ENCODE peak calls at places on chromosomes 12 and 14, in six cellular contexts. One of them, this sample, is unnamed.

GRCh38 chr12:96247567-96247962 is 53.4 kb downstream of the ELK3 start:
- DNase-seq in colonic mucosa: no peak
- DNase-seq in A549: peak
- DNase-seq in AG04450: no peak
- DNase-seq in lower leg skin: no peak
- DNase-seq in psoas muscle: no peak
- DNase-seq in this sample: no peak

GRCh38 chr14:95140060-95140858 is 17.1 kb downstream of the DICER1 start:
- DNase-seq in colonic mucosa: no peak
- DNase-seq in A549: no peak
- DNase-seq in AG04450: no peak
- DNase-seq in lower leg skin: no peak
- DNase-seq in psoas muscle: no peak
- DNase-seq in this sample: no peak

GRCh38 chr14:36254020-36254614 is 66.3 kb downstream of the MBIP start:
- DNase-seq in colonic mucosa: no peak
- DNase-seq in A549: no peak
- DNase-seq in AG04450: no peak
- DNase-seq in lower leg skin: no peak
- DNase-seq in psoas muscle: no peak
- DNase-seq in this sample: no peak

GRCh38 chr14:104900639-104901512 is 23.8 kb upstream of the PLD4 start:
- DNase-seq in colonic mucosa: no peak
- DNase-seq in A549: no peak
- DNase-seq in AG04450: no peak
- DNase-seq in lower leg skin: no peak
- DNase-seq in psoas muscle: no peak
- DNase-seq in this sample: no peak

GRCh38 chr14:37697489-37698121 is 102.2 kb downstream of the TTC6 start:
- DNase-seq in colonic mucosa: no peak
- DNase-seq in A549: peak
- DNase-seq in AG04450: peak
- DNase-seq in lower leg skin: no peak
- DNase-seq in psoas muscle: no peak
- DNase-seq in this sample: no peak

GRCh38 chr12:110379201-110379600 is 24.3 kb downstream of the ANAPC7 start:
- DNase-seq in colonic mucosa: no peak
- DNase-seq in A549: no peak
- DNase-seq in AG04450: no peak
- DNase-seq in lower leg skin: no peak
- DNase-seq in psoas muscle: no peak
- DNase-seq in this sample: no peak

GRCh38 chr12:20455001-20455706 is 86.8 kb downstream of the PDE3A start:
- DNase-seq in colonic mucosa: no peak
- DNase-seq in A549: no peak
- DNase-seq in AG04450: no peak
- DNase-seq in lower leg skin: no peak
- DNase-seq in psoas muscle: no peak
- DNase-seq in this sample: no peak

GRCh38 chr14:75981826-75982723 is at the start of gene TGFB3:
- DNase-seq in colonic mucosa: peak
- DNase-seq in A549: peak
- DNase-seq in AG04450: peak
- DNase-seq in lower leg skin: peak
- DNase-seq in psoas muscle: peak
- DNase-seq in this sample: peak

GRCh38 chr12:110585231-110585799 is 2.2 kb upstream of the PPTC7 start:
- DNase-seq in colonic mucosa: no peak
- DNase-seq in A549: no peak
- DNase-seq in AG04450: no peak
- DNase-seq in lower leg skin: peak
- DNase-seq in psoas muscle: no peak
- DNase-seq in this sample: no peak

GRCh38 chr12:33546004-33546403 is 106.4 kb upstream of the SYT10 start:
- DNase-seq in colonic mucosa: no peak
- DNase-seq in A549: no peak
- DNase-seq in AG04450: no peak
- DNase-seq in lower leg skin: no peak
- DNase-seq in psoas muscle: no peak
- DNase-seq in this sample: no peak

GRCh38 chr12:106082216-106083175 is 56.3 kb downstream of the NUAK1 start:
- DNase-seq in colonic mucosa: no peak
- DNase-seq in A549: no peak
- DNase-seq in AG04450: no peak
- DNase-seq in lower leg skin: no peak
- DNase-seq in psoas muscle: no peak
- DNase-seq in this sample: no peak

DNA sequence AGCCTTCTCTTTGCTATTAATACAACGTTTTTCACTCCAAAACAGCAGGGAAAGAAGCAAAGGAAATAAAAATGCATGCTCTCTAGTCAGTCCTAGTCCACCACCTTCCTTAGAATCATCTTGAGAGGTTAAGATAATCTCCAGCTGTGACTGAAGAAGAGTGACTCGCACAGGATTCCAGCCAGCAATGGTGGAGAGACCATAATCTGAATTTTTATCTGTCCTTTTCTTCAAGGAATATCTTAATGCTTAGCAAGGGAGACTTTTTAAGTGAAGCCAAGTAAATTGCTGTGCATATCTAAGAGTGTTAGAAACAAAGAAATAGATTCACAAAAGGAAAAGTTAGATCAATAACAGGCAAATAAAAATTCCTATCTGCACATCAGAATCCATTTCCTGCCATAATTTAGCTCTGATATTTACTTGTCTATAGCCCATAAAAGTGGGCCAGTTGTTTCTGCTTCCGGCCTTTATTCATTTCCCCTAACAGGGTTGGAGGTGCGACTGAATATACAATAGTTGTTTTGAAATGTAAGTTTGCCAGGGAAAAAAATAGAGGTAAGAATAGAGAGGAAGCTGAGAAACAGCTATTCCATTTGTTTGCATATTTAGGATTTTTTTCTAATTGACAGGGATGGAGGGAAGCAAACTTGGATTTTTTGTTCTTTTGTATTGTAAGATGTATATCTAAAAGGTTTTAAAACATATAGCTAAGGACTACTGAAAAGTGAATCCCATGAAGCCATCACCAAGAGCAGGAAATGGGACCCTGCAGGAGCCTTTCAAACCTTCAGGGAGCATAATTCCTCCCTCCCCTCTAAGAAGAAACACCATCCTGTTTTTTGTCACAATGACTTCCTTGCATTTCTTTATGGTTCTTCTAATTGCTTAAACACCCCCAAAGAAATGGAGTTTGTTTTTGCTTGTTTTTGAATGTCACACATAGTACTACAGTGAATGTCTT is 154.0 kb downstream of the ITPR2 start:
- DNase-seq in colonic mucosa: no peak
- DNase-seq in A549: no peak
- DNase-seq in AG04450: no peak
- DNase-seq in lower leg skin: no peak
- DNase-seq in psoas muscle: no peak
- DNase-seq in this sample: peak
- H3K4me3 ChIP-seq in colonic mucosa: no peak
- H3K4me3 ChIP-seq in A549: no peak
- H3K4me3 ChIP-seq in AG04450: no peak
- H3K4me3 ChIP-seq in lower leg skin: no peak
- H3K4me3 ChIP-seq in psoas muscle: no peak
- H3K4me3 ChIP-seq in this sample: peak

DNA sequence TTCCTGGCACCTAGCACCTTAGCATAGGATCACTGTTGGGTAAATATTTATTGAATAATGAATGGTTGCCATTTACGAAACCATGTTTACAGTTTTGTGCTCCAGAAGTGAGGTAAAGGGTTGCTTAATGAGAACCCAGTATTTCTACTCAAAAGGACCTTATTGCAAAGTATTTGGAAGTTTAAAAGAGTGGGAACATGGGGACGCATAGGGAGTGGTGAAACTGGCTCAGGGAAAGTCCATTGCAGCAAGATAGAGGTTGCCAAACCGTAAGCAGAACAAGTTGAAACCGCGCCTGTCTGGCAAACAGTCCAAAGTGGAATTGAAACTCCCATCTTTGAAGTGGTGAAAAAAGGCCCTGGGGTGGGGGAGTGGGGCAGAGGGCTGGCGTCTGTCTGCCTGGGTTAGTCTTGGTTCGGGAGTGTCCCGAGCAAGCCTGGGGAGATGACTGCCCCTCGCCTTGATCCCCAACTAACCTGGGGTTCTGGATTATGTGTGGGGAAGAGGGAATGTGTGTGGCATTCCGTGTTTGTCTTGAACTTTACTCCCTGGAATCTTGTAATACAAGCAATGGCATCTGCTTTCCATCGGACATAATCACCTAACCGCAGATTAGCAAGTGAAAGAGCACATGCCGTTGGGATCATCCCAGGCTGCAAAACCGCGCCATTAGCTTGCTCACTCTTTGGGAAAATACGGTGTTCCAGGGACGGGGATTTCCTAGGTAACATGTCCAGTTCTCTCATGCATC is 7.2 kb downstream of the ALDH2 start:
- DNase-seq in colonic mucosa: peak
- DNase-seq in A549: peak
- DNase-seq in AG04450: peak
- DNase-seq in lower leg skin: peak
- DNase-seq in psoas muscle: peak
- DNase-seq in this sample: no peak
- H3K4me3 ChIP-seq in colonic mucosa: no peak
- H3K4me3 ChIP-seq in A549: peak
- H3K4me3 ChIP-seq in AG04450: peak
- H3K4me3 ChIP-seq in lower leg skin: no peak
- H3K4me3 ChIP-seq in psoas muscle: peak
- H3K4me3 ChIP-seq in this sample: no peak

DNA sequence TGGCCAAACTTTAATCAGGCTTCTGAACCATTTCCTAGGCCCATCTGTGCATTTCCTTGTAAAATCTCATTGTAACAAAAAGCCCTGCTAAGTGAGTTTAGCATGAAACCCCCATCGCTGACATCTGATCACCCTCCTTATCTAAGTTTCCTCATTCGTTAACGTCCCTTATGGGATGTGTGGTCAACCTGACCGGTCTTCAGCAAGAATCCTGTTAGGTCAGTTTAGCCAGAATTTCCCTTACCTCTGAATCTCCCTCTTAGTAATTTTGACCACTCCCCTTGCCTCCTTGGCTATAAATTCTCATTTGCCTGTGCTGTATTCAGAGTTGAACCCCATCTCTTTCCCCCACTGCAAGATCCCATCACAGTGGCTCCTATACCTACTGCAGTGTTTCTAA is 239.3 kb downstream of the RMST start:
- DNase-seq in colonic mucosa: no peak
- DNase-seq in A549: no peak
- DNase-seq in AG04450: no peak
- DNase-seq in lower leg skin: no peak
- DNase-seq in psoas muscle: no peak
- DNase-seq in this sample: no peak
- H3K4me3 ChIP-seq in colonic mucosa: no peak
- H3K4me3 ChIP-seq in A549: no peak
- H3K4me3 ChIP-seq in AG04450: no peak
- H3K4me3 ChIP-seq in lower leg skin: no peak
- H3K4me3 ChIP-seq in psoas muscle: no peak
- H3K4me3 ChIP-seq in this sample: no peak

DNA sequence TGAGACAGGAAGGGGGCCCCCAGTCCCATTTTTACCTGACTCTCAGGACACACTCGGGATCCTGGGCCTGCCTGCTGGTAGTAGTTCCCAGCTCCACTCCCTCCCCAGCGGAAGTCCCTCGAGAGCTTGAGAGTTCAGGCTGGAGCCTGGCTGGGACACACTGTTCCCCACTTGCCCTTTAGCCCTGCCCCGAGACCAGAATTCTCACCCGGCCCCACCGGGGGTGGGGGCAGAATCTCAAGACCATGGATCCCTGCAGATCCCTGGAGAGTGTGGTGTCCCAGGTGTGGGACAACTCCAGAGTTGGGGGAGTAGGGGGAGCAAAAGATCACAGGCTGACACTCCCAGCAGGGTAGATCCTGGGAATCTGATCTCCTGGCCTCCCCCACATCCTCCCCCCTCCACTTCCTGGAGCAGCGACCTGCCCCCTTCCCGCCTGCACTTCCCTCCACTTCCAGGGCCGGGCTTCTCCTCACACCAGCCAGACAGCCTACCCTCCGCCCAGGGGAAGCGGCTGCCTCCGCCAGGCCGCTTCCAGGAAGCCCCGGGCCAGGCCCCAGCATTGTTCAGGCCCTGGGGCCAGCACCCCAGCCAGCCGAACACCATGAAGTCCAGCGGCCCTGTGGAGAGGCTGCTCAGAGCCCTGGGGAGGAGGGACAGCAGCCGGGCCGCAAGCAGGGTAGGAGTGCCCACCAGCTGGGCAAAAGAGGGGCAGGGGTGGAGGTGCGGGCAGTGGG is at the start of gene TNS2:
- DNase-seq in colonic mucosa: peak
- DNase-seq in A549: peak
- DNase-seq in AG04450: no peak
- DNase-seq in lower leg skin: peak
- DNase-seq in psoas muscle: peak
- DNase-seq in this sample: no peak
- H3K4me3 ChIP-seq in colonic mucosa: peak
- H3K4me3 ChIP-seq in A549: peak
- H3K4me3 ChIP-seq in AG04450: peak
- H3K4me3 ChIP-seq in lower leg skin: peak
- H3K4me3 ChIP-seq in psoas muscle: peak
- H3K4me3 ChIP-seq in this sample: peak

DNA sequence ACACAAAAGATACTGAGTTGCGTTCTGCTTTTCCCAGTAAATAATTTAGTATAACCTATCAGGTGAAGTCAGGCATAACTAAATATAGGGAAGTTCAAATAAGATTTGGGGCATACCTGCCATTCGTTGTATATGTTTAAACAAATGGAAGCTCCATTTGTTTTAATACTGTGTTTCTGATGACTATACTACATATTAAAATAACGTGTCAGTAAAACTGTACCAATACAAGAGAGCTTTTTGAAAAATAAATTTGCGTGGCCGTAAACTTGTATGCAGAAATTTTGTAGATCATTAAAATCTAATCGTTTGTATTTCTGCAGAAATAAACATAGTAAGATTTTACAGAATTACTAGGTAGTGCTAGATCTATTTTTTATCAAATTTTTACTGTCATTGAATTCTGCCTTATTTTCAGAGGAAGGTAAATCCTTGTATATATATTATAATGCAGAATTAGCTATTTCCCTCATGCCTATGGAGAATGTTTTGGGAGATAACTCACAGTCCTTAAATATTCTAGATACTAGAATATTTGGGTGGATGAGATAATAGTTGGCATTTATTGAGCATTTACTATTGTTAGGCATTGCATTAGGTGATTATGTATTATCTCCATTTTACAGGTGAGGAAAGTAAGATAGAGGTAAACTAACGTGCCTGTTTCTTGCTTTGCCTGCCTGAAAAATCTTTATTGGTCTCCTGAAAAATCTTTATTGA is 1.5 kb downstream of the SCFD1 start:
- DNase-seq in colonic mucosa: no peak
- DNase-seq in A549: no peak
- DNase-seq in AG04450: no peak
- DNase-seq in lower leg skin: no peak
- DNase-seq in psoas muscle: no peak
- DNase-seq in this sample: no peak
- H3K4me3 ChIP-seq in colonic mucosa: peak
- H3K4me3 ChIP-seq in A549: peak
- H3K4me3 ChIP-seq in AG04450: peak
- H3K4me3 ChIP-seq in lower leg skin: no peak
- H3K4me3 ChIP-seq in psoas muscle: peak
- H3K4me3 ChIP-seq in this sample: peak

GRCh38 chr12:56720696-56721615 is 4.1 kb downstream of the NACA start:
- DNase-seq in colonic mucosa: no peak
- DNase-seq in A549: no peak
- DNase-seq in AG04450: no peak
- DNase-seq in lower leg skin: no peak
- DNase-seq in psoas muscle: no peak
- DNase-seq in this sample: no peak
- H3K4me3 ChIP-seq in colonic mucosa: no peak
- H3K4me3 ChIP-seq in A549: peak
- H3K4me3 ChIP-seq in AG04450: no peak
- H3K4me3 ChIP-seq in lower leg skin: no peak
- H3K4me3 ChIP-seq in psoas muscle: peak
- H3K4me3 ChIP-seq in this sample: peak

This sample was measured in SK-N-MC.